ENCODE peak calls at places on chromosomes 12 and 14, in five cellular contexts. One of them, this sample, is unnamed.

GRCh38 chr14:21965042-21965441 is 291.4 kb upstream of the OR4E1 start:
- DNase-seq in HepG2: no peak
- DNase-seq in H1: no peak
- DNase-seq in GM12878: no peak
- DNase-seq in stomach: no peak
- DNase-seq in this sample: no peak

GRCh38 chr14:99952039-99952438 is 113.2 kb upstream of the EVL start:
- DNase-seq in GM12878: no peak
- DNase-seq in HepG2: no peak
- DNase-seq in H1: no peak
- DNase-seq in stomach: no peak
- DNase-seq in this sample: no peak

GRCh38 chr12:3204143-3204542 is 127.0 kb downstream of the TSPAN9 start:
- DNase-seq in HepG2: no peak
- DNase-seq in H1: no peak
- DNase-seq in GM12878: no peak
- DNase-seq in stomach: no peak
- DNase-seq in this sample: no peak

GRCh38 chr12:31872831-31873604 is 86.2 kb upstream of the RESF1 start:
- DNase-seq in stomach: no peak
- DNase-seq in H1: no peak
- DNase-seq in GM12878: no peak
- DNase-seq in HepG2: no peak
- DNase-seq in this sample: no peak

GRCh38 chr12:19236656-19237055 is 107.1 kb downstream of the PLEKHA5 start:
- DNase-seq in H1: no peak
- DNase-seq in GM12878: no peak
- DNase-seq in HepG2: no peak
- DNase-seq in stomach: no peak
- DNase-seq in this sample: no peak

GRCh38 chr12:47982311-47982710 is 18.9 kb downstream of the TMEM106C start:
- DNase-seq in stomach: no peak
- DNase-seq in H1: no peak
- DNase-seq in GM12878: no peak
- DNase-seq in HepG2: no peak
- DNase-seq in this sample: no peak

GRCh38 chr14:56423591-56423991 is 156.0 kb upstream of the TMEM260 start:
- DNase-seq in H1: no peak
- DNase-seq in stomach: no peak
- DNase-seq in GM12878: no peak
- DNase-seq in HepG2: no peak
- DNase-seq in this sample: no peak

GRCh38 chr14:76320486-76320885 is 55.5 kb upstream of the ESRRB start:
- DNase-seq in stomach: no peak
- DNase-seq in GM12878: peak; percentile 9
- DNase-seq in HepG2: no peak
- DNase-seq in H1: no peak
- DNase-seq in this sample: peak; percentile 43

GRCh38 chr14:58092231-58092630 is 59.8 kb downstream of the ARMH4 start:
- DNase-seq in H1: no peak
- DNase-seq in HepG2: no peak
- DNase-seq in stomach: no peak
- DNase-seq in GM12878: no peak
- DNase-seq in this sample: no peak

GRCh38 chr14:58098507-58098906 is 53.5 kb downstream of the ARMH4 start:
- DNase-seq in HepG2: no peak
- DNase-seq in GM12878: no peak
- DNase-seq in H1: no peak
- DNase-seq in stomach: peak; percentile 51
- DNase-seq in this sample: no peak

GRCh38 chr14:58100735-58101368 is 51.2 kb downstream of the ARMH4 start:
- DNase-seq in stomach: no peak
- DNase-seq in H1: no peak
- DNase-seq in HepG2: no peak
- DNase-seq in GM12878: no peak
- DNase-seq in this sample: no peak

GRCh38 chr14:58099682-58100081 is 52.3 kb downstream of the ARMH4 start:
- DNase-seq in GM12878: no peak
- DNase-seq in stomach: no peak
- DNase-seq in HepG2: no peak
- DNase-seq in H1: no peak
- DNase-seq in this sample: no peak

GRCh38 chr14:58096731-58097130 is 55.3 kb downstream of the ARMH4 start:
- DNase-seq in H1: no peak
- DNase-seq in stomach: no peak
- DNase-seq in GM12878: no peak
- DNase-seq in HepG2: no peak
- DNase-seq in this sample: no peak
- TF ChIP-seq POLR2AphosphoS5 in H1: no peak
- TF ChIP-seq POLR2AphosphoS5 in stomach: no peak
- TF ChIP-seq POLR2AphosphoS5 in GM12878: no peak
- TF ChIP-seq POLR2AphosphoS5 in HepG2: no peak
- TF ChIP-seq POLR2AphosphoS5 in this sample: no peak

DNA sequence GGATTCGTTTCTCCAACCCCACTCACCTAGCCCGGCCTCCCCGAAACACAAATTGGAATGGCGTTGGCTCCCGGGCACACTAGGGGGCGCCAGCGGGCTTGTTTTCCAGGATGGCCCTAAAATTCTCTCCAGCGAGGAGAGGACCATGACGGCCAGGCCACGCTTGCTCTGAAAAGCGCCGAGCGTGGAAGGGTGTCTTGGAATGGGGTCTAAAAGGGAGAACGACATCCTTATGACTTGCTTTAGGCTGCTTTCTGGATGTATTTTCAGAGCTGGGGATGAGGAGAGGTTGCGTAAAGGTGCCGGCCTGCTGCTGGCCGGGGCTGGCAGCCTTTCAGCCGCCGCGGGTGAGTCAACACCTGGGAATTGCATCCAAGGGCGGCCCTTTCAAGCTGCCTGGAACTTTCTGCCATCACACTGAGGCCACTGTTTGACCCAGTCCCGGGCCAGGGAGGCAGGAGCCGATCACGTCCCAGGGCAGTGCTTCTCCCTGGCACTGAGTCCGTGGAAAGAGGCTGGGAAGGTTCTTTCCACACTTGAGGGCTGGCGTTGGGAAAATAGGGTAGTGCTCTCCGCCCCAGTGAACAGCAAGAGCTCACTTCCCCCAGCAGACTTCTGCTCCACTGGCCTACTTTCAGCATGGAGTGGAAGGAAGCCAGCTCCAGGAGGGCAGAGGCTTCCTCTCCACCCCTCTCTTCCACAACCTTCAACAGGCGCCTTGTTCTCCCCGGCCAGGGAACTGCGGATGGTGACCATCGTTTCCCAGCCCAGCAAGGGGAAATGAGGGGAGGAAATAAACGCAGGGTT is 216.2 kb downstream of the TTC8 start:
- DNase-seq in H1: peak; percentile 59
- DNase-seq in HepG2: peak; percentile 93
- DNase-seq in stomach: peak; percentile 94
- DNase-seq in GM12878: peak; percentile 21
- DNase-seq in this sample: peak; percentile 95
- TF ChIP-seq EP300 in H1: no peak
- TF ChIP-seq EP300 in HepG2: peak; percentile 94
- TF ChIP-seq EP300 in stomach: no peak
- TF ChIP-seq EP300 in GM12878: no peak
- TF ChIP-seq EP300 in this sample: no peak

GRCh38 chr12:21655594-21655993 is 2.0 kb downstream of the LDHB start:
- DNase-seq in H1: no peak
- DNase-seq in GM12878: no peak
- DNase-seq in stomach: no peak
- DNase-seq in HepG2: no peak
- DNase-seq in this sample: no peak

GRCh38 chr12:21659383-21659782 is 1.7 kb upstream of the LDHB start:
- DNase-seq in GM12878: no peak
- DNase-seq in H1: no peak
- DNase-seq in stomach: no peak
- DNase-seq in HepG2: no peak
- DNase-seq in this sample: no peak

GRCh38 chr12:21651821-21652220 is 5.8 kb downstream of the LDHB start:
- DNase-seq in HepG2: no peak
- DNase-seq in H1: no peak
- DNase-seq in GM12878: no peak
- DNase-seq in stomach: no peak
- DNase-seq in this sample: no peak

GRCh38 chr12:21657336-21658077 is at the start of gene LDHB:
- DNase-seq in stomach: peak; percentile 94
- DNase-seq in HepG2: no peak
- DNase-seq in GM12878: peak; percentile 81
- DNase-seq in H1: peak; percentile 94
- DNase-seq in this sample: peak; percentile 99

GRCh38 chr12:21656931-21657335 is 709 bp downstream of the LDHB start:
- DNase-seq in HepG2: no peak
- DNase-seq in stomach: peak; percentile 43
- DNase-seq in GM12878: no peak
- DNase-seq in H1: no peak
- DNase-seq in this sample: peak; percentile 71
- TF ChIP-seq POLR2AphosphoS5 in HepG2: no peak
- TF ChIP-seq POLR2AphosphoS5 in stomach: no peak
- TF ChIP-seq POLR2AphosphoS5 in GM12878: no peak
- TF ChIP-seq POLR2AphosphoS5 in H1: no peak
- TF ChIP-seq POLR2AphosphoS5 in this sample: no peak

GRCh38 chr12:108419949-108420348 is 80.8 kb upstream of the CMKLR1 start:
- DNase-seq in H1: no peak
- DNase-seq in GM12878: no peak
- DNase-seq in HepG2: no peak
- DNase-seq in stomach: no peak
- DNase-seq in this sample: no peak
- TF ChIP-seq EP300 in H1: no peak
- TF ChIP-seq EP300 in GM12878: no peak
- TF ChIP-seq EP300 in HepG2: no peak
- TF ChIP-seq EP300 in stomach: no peak
- TF ChIP-seq EP300 in this sample: no peak